ENCODE peak calls at places on chromosomes 5 and 9, in four cellular contexts. U is A549, P is WTC11, I is K562. J is an unnamed sample.

GRCh38 chr9:1208185-1208584 is 158.0 kb downstream of the DMRT2 start:
- DNase-seq in U (no peak), P (no peak), I (no peak), J (no peak)

GRCh38 chr5:140181002-140181483 is 6.1 kb downstream of the CYSTM1 start:
- DNase-seq in U (no peak), P (no peak), I (no peak), J (peak)

GRCh38 chr5:155514105-155514563 is 500.6 kb downstream of the KIF4B start:
- DNase-seq in I (no peak), P (no peak), U (peak), J (peak)

GRCh38 chr5:179164331-179165311 is 104.4 kb downstream of the ZNF354C start:
- DNase-seq in P (peak), I (no peak), U (no peak), J (no peak)

GRCh38 chr5:84961193-84961592 is 576.5 kb upstream of the EDIL3 start:
- DNase-seq in P (no peak), U (no peak), I (no peak), J (no peak)

GRCh38 chr5:7686794-7687193 is 164.1 kb downstream of the CFAP90 start:
- DNase-seq in U (no peak), I (no peak), P (no peak), J (no peak)

GRCh38 chr5:122896598-122897282 is 51.3 kb downstream of the SNX24 start:
- DNase-seq in U (peak), I (no peak), P (no peak), J (peak)

GRCh38 chr5:154395407-154396106 is 50.2 kb upstream of the SAP30L start:
- DNase-seq in I (no peak), U (no peak), P (peak), J (no peak)

GRCh38 chr9:136093331-136093986 is 1.6 kb downstream of the NACC2 start:
- DNase-seq in I (peak), P (no peak), U (peak), J (no peak)

GRCh38 chr5:181246276-181247050 is 2.8 kb upstream of the RACK1 start:
- DNase-seq in U (peak), P (peak), I (peak), J (peak)

GRCh38 chr9:90770927-90771326 is 30.7 kb upstream of the SYK start:
- DNase-seq in P (no peak), I (no peak), U (no peak), J (no peak)

GRCh38 chr9:124733964-124734740 is 37.0 kb downstream of the NR6A1 start:
- DNase-seq in U (no peak), P (no peak), I (no peak), J (peak)

GRCh38 chr5:132873930-132874271 is 433 bp downstream of the LEAP2 start:
- DNase-seq in U (no peak), P (no peak), I (no peak), J (no peak)

GRCh38 chr9:34328500-34328982 is 527 bp downstream of the KIF24 start:
- DNase-seq in P (no peak), I (no peak), U (no peak), J (no peak)

GRCh38 chr5:109921735-109922395 is 232.1 kb downstream of the MAN2A1 start:
- DNase-seq in P (no peak), I (no peak), U (no peak), J (no peak)

GRCh38 chr9:93223241-93224180 is 39.6 kb downstream of the WNK2 start:
- DNase-seq in U (peak), P (no peak), I (no peak), J (no peak)

GRCh38 chr9:99035313-99035712 is 69.6 kb upstream of the TGFBR1 start:
- DNase-seq in I (no peak), P (no peak), U (no peak), J (no peak)

GRCh38 chr5:1391691-1392090 is 46.8 kb upstream of the CLPTM1L start:
- DNase-seq in P (no peak), I (no peak), U (no peak), J (no peak)

GRCh38 chr9:133475292-133475941 is 3.5 kb downstream of the SLC2A6 start:
- DNase-seq in U (no peak), P (no peak), I (no peak), J (no peak)

GRCh38 chr9:33637881-33638280 is 113.8 kb downstream of the ANKRD18B start:
- DNase-seq in P (no peak), U (no peak), I (no peak), J (no peak)

GRCh38 chr5:56085205-56085604 is 90.4 kb upstream of the IL6ST start:
- DNase-seq in P (no peak), I (no peak), U (no peak), J (no peak)

GRCh38 chr5:83492331-83492730 is 20.8 kb downstream of the VCAN start:
- DNase-seq in I (no peak), U (peak), P (no peak), J (peak)

GRCh38 chr9:114071197-114071795 is 6.8 kb downstream of the AMBP start:
- DNase-seq in I (no peak), U (no peak), P (no peak), J (no peak)
- TF ChIP-seq HMGXB4 in I (no peak), U (no peak), P (no peak), J (no peak)

GRCh38 chr5:119852140-119852539 is 222.8 kb downstream of the FAM170A start:
- DNase-seq in P (no peak), U (no peak), I (no peak), J (peak)
- TF ChIP-seq HMGXB4 in P (no peak), U (no peak), I (no peak), J (no peak)

DNA sequence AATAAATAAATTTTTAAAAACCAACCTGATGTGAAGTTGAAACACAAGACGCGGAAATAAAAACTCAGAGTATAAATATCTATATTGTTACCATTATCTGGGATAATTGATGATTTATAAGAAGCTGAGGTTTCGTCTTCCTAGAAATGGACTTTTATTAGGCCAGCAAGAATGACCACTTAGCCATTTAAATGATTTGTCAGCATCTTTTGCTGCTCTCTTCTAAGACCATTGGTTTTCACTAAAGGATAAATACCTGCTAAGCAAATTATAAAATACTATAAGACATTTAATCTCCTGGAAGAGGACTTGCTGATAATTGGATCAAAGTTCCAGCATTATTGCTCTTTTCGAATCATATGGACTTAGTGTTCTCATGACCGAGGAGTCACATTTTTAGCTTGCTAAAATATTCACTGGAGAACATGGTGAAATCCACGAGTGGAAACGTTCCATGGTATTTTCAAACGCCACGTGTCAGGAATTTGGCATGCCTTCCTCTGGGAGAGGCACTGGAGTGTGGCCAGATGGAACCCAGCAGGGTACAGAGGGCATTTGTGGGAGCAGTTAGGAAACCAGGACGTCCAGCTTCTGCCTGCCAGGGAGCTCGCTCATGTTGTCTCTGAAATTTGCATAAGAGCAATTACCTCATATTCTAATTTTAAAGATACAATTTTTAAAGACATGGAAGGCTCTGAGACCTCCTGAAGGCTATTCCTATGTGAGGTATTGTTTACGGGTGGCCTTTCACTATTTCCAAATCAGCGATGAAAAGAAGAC is 43.1 kb downstream of the TNFAIP8 start:
- DNase-seq in I (no peak), P (no peak), U (peak), J (peak)
- TF ChIP-seq HMGXB4 in I (no peak), P (no peak), U (no peak), J (no peak)

GRCh38 chr5:138354387-138354786 is 1.9 kb downstream of the KDM3B start:
- DNase-seq in P (no peak), U (no peak), I (no peak), J (no peak)
- TF ChIP-seq HMGXB4 in P (no peak), U (no peak), I (no peak), J (no peak)

DNA sequence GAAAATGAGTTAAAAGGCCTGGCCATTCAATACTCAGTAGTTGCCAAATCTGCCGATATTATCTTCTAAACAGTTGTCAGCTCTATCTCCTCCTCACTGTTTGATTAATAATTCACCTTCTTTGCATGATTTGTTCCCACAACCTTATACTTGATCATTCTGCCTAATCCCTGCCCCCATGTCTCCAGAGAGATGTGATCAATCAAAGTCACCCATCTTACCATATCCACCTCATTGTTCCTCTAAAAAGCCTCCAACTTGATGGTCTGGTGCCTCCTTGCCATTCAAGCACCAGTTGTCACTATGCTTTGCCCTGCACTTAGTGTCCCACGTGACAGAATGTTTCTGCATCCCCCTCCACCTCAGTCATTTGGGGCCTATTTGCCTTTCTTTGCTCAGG is 41.3 kb downstream of the KIAA1958 start:
- DNase-seq in U (no peak), I (no peak), P (no peak), J (no peak)
- TF ChIP-seq HMGXB4 in U (no peak), I (no peak), P (no peak), J (no peak)

DNA sequence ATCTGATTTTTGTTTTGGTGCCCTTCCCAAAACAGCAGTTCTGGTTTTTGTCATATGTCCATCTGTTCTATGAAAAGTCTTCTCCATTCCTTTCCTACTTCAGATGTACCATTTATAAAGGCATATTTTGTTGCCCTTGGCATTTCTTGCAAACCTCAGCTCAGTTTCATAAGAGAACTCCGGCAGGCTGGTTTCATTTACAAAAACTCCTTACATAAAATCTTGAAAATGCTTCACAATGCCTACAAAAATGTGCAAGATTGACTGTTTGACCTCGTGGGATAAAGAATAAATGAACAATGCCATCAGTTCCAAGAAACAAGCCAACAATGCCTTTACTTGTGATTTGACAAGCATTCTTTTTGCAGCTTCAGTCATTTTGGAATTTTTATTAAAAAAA is 39.1 kb upstream of the CTNNAL1 start:
- DNase-seq in U (no peak), I (no peak), P (no peak), J (no peak)
- TF ChIP-seq HMGXB4 in U (no peak), I (no peak), P (no peak), J (no peak)

GRCh38 chr9:7135735-7136134 is 378.0 kb downstream of the KDM4C start:
- DNase-seq in I (peak), U (no peak), P (no peak), J (no peak)

GRCh38 chr9:7137571-7137970 is 379.8 kb downstream of the KDM4C start:
- DNase-seq in P (no peak), I (no peak), U (no peak), J (no peak)

GRCh38 chr9:7140401-7140800 is 382.6 kb downstream of the KDM4C start:
- DNase-seq in I (no peak), U (no peak), P (no peak), J (no peak)

GRCh38 chr9:7139886-7140285 is 382.1 kb downstream of the KDM4C start:
- DNase-seq in I (no peak), P (no peak), U (no peak), J (no peak)

DNA sequence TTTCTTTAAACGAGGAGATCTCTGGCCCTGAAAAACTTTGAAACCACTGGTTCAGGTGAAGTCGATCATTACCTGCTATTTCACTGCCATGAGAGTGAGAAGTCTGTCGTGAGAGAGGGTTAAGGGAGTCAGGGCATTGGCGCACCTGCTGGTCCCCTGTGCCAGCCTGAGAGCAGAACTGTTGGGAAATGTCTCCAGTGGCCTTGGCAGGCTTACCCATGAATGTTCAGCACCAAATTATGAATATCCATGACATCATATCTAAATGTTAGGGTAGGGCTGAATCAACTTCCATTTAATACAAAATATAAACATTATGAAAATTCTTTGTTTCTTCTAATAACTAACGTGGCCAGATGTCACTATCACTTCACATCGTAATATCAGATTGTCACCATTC is 379.3 kb downstream of the KDM4C start:
- DNase-seq in I (no peak), U (no peak), P (no peak), J (no peak)
- TF ChIP-seq HMGXB4 in I (no peak), U (no peak), P (no peak), J (no peak)

DNA sequence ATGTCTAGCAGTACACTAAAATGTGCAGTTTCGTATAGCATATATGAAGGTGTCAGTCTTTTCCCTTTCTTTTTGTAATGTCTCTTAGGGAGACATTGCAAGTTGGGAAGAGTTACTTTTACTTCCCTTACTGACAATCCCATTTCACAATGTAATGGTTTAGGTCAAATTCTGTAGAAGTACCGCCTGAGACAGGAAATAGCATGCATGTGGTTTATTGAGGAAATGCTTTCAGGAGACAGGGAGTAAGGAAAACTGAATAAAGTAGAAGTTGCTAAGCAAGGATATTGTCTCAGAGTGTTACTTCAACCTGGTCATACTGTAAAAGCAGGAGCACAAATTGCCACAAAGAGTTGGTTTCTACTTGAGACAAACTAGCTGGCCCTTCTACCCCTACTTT is 32.1 kb upstream of the MSANTD3 start:
- DNase-seq in I (no peak), U (no peak), P (no peak), J (no peak)
- TF ChIP-seq HMGXB4 in I (no peak), U (no peak), P (no peak), J (no peak)

GRCh38 chr9:20584968-20585643 is 37.2 kb downstream of the MLLT3 start:
- DNase-seq in U (no peak), I (no peak), P (no peak), J (no peak)

GRCh38 chr9:20579544-20580309 is 42.6 kb downstream of the MLLT3 start:
- DNase-seq in U (no peak), P (no peak), I (no peak), J (no peak)

GRCh38 chr9:20582150-20582549 is 40.1 kb downstream of the MLLT3 start:
- DNase-seq in P (no peak), I (no peak), U (no peak), J (no peak)

GRCh38 chr9:20580673-20581072 is 41.6 kb downstream of the MLLT3 start:
- DNase-seq in I (no peak), U (no peak), P (no peak), J (no peak)
- TF ChIP-seq HMGXB4 in I (no peak), U (no peak), P (no peak), J (no peak)

DNA sequence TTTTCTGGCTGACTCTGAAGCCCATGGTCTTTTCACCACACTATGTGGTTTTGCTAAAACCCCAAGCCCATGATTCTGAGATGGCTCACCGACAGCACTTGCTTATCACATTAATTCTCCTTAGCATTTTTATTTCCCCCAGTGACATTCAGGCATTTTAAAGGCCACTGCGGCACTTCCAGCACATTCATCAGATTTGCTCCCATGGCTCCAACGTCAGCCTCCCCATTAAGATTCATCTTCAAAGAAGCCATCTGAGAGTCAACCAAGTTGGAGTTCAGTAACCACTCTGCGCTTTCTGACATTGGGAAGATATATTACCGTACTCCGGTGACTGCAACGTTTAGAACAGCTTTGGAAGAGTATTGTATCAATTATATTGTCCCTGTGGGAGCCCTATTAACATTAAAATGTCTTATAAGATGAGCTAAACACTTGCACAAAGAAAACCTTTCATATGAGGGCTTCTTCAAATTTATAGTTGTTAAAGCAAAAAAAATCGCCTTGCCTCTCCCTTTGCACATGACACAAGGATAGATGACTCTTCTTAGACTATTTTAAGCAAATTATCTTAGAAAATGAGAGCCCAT is 638.1 kb downstream of the ACTL7B start:
- DNase-seq in P (no peak), I (no peak), U (no peak), J (no peak)
- TF ChIP-seq HMGXB4 in P (no peak), I (no peak), U (no peak), J (no peak)